ENCODE peak calls at places on chromosomes 1 and 21, in seven cellular contexts. C, V, T, K, H, Z and P are unnamed samples.

GRCh38 chr21:42737969-42738590 is 84.7 kb downstream of the PDE9A start:
- DNase-seq in C (no peak), V (peak; percentile 72), T (no peak), K (no peak), H (no peak), Z (peak; percentile 65), P (peak; percentile 79)

GRCh38 chr1:41479000-41479807 is 5.3 kb downstream of the EDN2 start:
- DNase-seq in C (no peak), V (no peak), T (no peak), K (no peak), H (no peak), Z (no peak), P (no peak)

GRCh38 chr1:89883030-89883379 is 62.2 kb downstream of the LRRC8D start:
- DNase-seq in C (no peak), V (no peak), T (no peak), K (no peak), H (no peak), Z (no peak), P (no peak)

GRCh38 chr1:117795190-117795589 is 134.2 kb downstream of the GDAP2 start:
- DNase-seq in C (no peak), V (no peak), T (no peak), K (no peak), H (peak; percentile 79), Z (no peak), P (no peak)

GRCh38 chr1:177772621-177773020 is 197.2 kb downstream of the SEC16B start:
- DNase-seq in C (no peak), V (no peak), T (no peak), K (no peak), H (no peak), Z (no peak), P (no peak)

GRCh38 chr21:45459171-45460010 is 54.4 kb downstream of the COL18A1 start:
- DNase-seq in C (no peak), V (no peak), T (no peak), K (no peak), H (no peak), Z (no peak), P (no peak)

GRCh38 chr1:117612517-117613248 is 6.8 kb downstream of the TENT5C start:
- DNase-seq in C (peak; percentile 43), V (no peak), T (peak; percentile 36), K (peak; percentile 6), H (peak; percentile 20), Z (peak; percentile 70), P (no peak)

GRCh38 chr1:209246660-209247059 is 336.9 kb upstream of the CAMK1G start:
- DNase-seq in C (no peak), V (no peak), T (no peak), K (no peak), H (no peak), Z (no peak), P (no peak)

GRCh38 chr1:41805771-41806471 is 112.8 kb downstream of the HIVEP3 start:
- DNase-seq in C (no peak), V (peak; percentile 29), T (no peak), K (no peak), H (no peak), Z (no peak), P (no peak)

GRCh38 chr1:115074839-115075534 is 14.3 kb downstream of the TSPAN2 start:
- DNase-seq in C (no peak), V (no peak), T (no peak), K (no peak), H (no peak), Z (no peak), P (peak; percentile 42)

GRCh38 chr21:44258056-44258725 is 3.5 kb downstream of the DNMT3L start:
- DNase-seq in C (no peak), V (no peak), T (no peak), K (no peak), H (no peak), Z (no peak), P (no peak)

GRCh38 chr1:82517586-82517985 is 716.9 kb downstream of the ADGRL2 start:
- DNase-seq in C (peak; percentile 48), V (no peak), T (no peak), K (peak; percentile 62), H (no peak), Z (peak; percentile 31), P (no peak)

GRCh38 chr1:59915516-59915915 is 11.1 kb downstream of the CYP2J2 start:
- DNase-seq in C (no peak), V (no peak), T (no peak), K (no peak), H (no peak), Z (no peak), P (no peak)

GRCh38 chr1:204453141-204453772 is 41.3 kb downstream of the PIK3C2B start:
- DNase-seq in C (no peak), V (peak; percentile 79), T (no peak), K (peak; percentile 47), H (no peak), Z (no peak), P (no peak)

GRCh38 chr1:214549604-214550338 is 1.6 kb downstream of the PTPN14 start:
- DNase-seq in C (no peak), V (no peak), T (no peak), K (no peak), H (no peak), Z (peak; percentile 55), P (no peak)

GRCh38 chr1:53583021-53583902 is 124.1 kb downstream of the DMRTB1 start:
- DNase-seq in C (no peak), V (no peak), T (no peak), K (no peak), H (no peak), Z (peak; percentile 64), P (no peak)

GRCh38 chr1:225880210-225880584 is 2.0 kb downstream of the TMEM63A start:
- DNase-seq in C (no peak), V (no peak), T (no peak), K (no peak), H (no peak), Z (no peak), P (no peak)

GRCh38 chr1:236057546-236057945 is 7.3 kb downstream of the NID1 start:
- DNase-seq in C (no peak), V (no peak), T (no peak), K (no peak), H (no peak), Z (no peak), P (no peak)

GRCh38 chr1:236063551-236063918 is 1.4 kb downstream of the NID1 start:
- DNase-seq in C (no peak), V (no peak), T (no peak), K (no peak), H (no peak), Z (no peak), P (no peak)

GRCh38 chr1:236058141-236058626 is 6.7 kb downstream of the NID1 start:
- DNase-seq in C (no peak), V (no peak), T (no peak), K (no peak), H (no peak), Z (peak; percentile 13), P (no peak)

GRCh38 chr1:236059011-236059410 is 5.9 kb downstream of the NID1 start:
- DNase-seq in C (no peak), V (no peak), T (no peak), K (no peak), H (no peak), Z (no peak), P (no peak)

GRCh38 chr1:236060286-236060685 is 4.6 kb downstream of the NID1 start:
- DNase-seq in C (no peak), V (no peak), T (no peak), K (no peak), H (no peak), Z (no peak), P (no peak)
- H3K27ac ChIP-seq in C (no peak overlapping the region), V (no peak overlapping the region), T (no peak overlapping the region), K (no peak overlapping the region), H (no peak overlapping the region), Z (no peak overlapping the region), P (no peak overlapping the region)

GRCh38 chr1:173328961-173329360 is 121.8 kb upstream of the TNFSF4 start:
- DNase-seq in C (no peak), V (no peak), T (no peak), K (no peak), H (no peak), Z (no peak), P (no peak)
- H3K27ac ChIP-seq in C (no peak overlapping the region), V (no peak overlapping the region), T (no peak overlapping the region), K (no peak overlapping the region), H (no peak overlapping the region), Z (no peak overlapping the region), P (no peak overlapping the region)

GRCh38 chr1:38476111-38476783 is 383.3 kb downstream of the RRAGC start:
- DNase-seq in C (peak; percentile 63), V (no peak), T (no peak), K (peak; percentile 44), H (no peak), Z (no peak), P (no peak)

GRCh38 chr1:38475624-38476005 is 384.0 kb downstream of the RRAGC start:
- DNase-seq in C (no peak), V (no peak), T (no peak), K (no peak), H (no peak), Z (no peak), P (no peak)

GRCh38 chr1:38477811-38478210 is 381.8 kb downstream of the RRAGC start:
- DNase-seq in C (no peak), V (no peak), T (no peak), K (no peak), H (no peak), Z (no peak), P (no peak)

GRCh38 chr1:38476784-38477175 is 382.8 kb downstream of the RRAGC start:
- DNase-seq in C (no peak), V (no peak), T (no peak), K (no peak), H (no peak), Z (no peak), P (no peak)

GRCh38 chr1:38474738-38475623 is 384.6 kb downstream of the RRAGC start:
- DNase-seq in C (no peak), V (no peak), T (no peak), K (no peak), H (no peak), Z (no peak), P (no peak)
- H3K27ac ChIP-seq in C (no peak overlapping the region), V (no peak overlapping the region), T (no peak overlapping the region), K (peak overlapping the region; percentile 18), H (no peak overlapping the region), Z (no peak overlapping the region), P (no peak overlapping the region)

GRCh38 chr1:85297855-85298629 is 21.6 kb upstream of the BCL10 start:
- DNase-seq in C (no peak), V (peak; percentile 10), T (peak; percentile 89), K (no peak), H (peak; percentile 85), Z (peak; percentile 83), P (no peak)

GRCh38 chr1:85295654-85296053 is 19.2 kb upstream of the BCL10 start:
- DNase-seq in C (no peak), V (no peak), T (no peak), K (no peak), H (no peak), Z (no peak), P (no peak)

GRCh38 chr1:85297538-85297854 is 21.1 kb upstream of the BCL10 start:
- DNase-seq in C (no peak), V (no peak), T (no peak), K (no peak), H (no peak), Z (no peak), P (no peak)

GRCh38 chr1:85295006-85295431 is 18.6 kb upstream of the BCL10 start:
- DNase-seq in C (no peak), V (no peak), T (peak; percentile 59), K (no peak), H (peak; percentile 90), Z (no peak), P (no peak)

GRCh38 chr1:85296980-85297379 is 20.5 kb upstream of the BCL10 start:
- DNase-seq in C (no peak), V (no peak), T (no peak), K (no peak), H (no peak), Z (no peak), P (no peak)
- H3K27ac ChIP-seq in C (no peak overlapping the region), V (no peak overlapping the region), T (peak overlapping the region; percentile 44), K (no peak overlapping the region), H (no peak overlapping the region), Z (peak overlapping the region; percentile 71), P (no peak overlapping the region)

GRCh38 chr1:19462781-19463180 is 22.6 kb downstream of the CAPZB start:
- DNase-seq in C (no peak), V (no peak), T (no peak), K (no peak), H (no peak), Z (no peak), P (no peak)
- H3K27ac ChIP-seq in C (no peak overlapping the region), V (peak overlapping the region; percentile 14), T (no peak overlapping the region), K (no peak overlapping the region), H (no peak overlapping the region), Z (no peak overlapping the region), P (no peak overlapping the region)